ENCODE peak calls at places on chromosomes 12 and 14, in eight cellular contexts. G is tibial nerve, C is Peyer's patch, Q is fibroblast of villous mesenchyme, N is PC-3, H is heart left ventricle, O is left ventricle myocardium inferior, J is fibroblast of lung. T is an unnamed sample.

GRCh38 chr12:124027753-124028559 is 54.9 kb downstream of the ZNF664 start:
- DNase-seq in H (peak), Q (no peak), N (no peak), O (peak), G (no peak), C (peak), J (no peak), T (no peak)

GRCh38 chr12:80977356-80977755 is 39.6 kb upstream of the LIN7A start:
- DNase-seq in N (no peak), O (no peak), J (peak), Q (no peak), G (no peak), C (no peak), H (no peak), T (no peak)

GRCh38 chr12:38469689-38470088 is 153.1 kb downstream of the ALG10B start:
- DNase-seq in O (no peak), J (no peak), Q (no peak), C (no peak), N (no peak), H (no peak), G (no peak), T (no peak)

GRCh38 chr12:70626180-70626579 is 11.0 kb downstream of the PTPRB start:
- DNase-seq in Q (no peak), G (no peak), C (no peak), J (no peak), O (no peak), H (no peak), N (no peak), T (no peak)

GRCh38 chr12:4027412-4027811 is 154.2 kb upstream of the PARP11 start:
- DNase-seq in N (no peak), H (no peak), J (no peak), C (peak), O (no peak), G (no peak), Q (no peak), T (no peak)

GRCh38 chr12:6507102-6507998 is 13.4 kb downstream of the NCAPD2 start:
- DNase-seq in Q (peak), G (no peak), O (no peak), C (no peak), J (peak), N (no peak), H (no peak), T (peak)

GRCh38 chr12:52649066-52649465 is 2.9 kb downstream of the KRT2 start:
- DNase-seq in N (no peak), O (no peak), G (no peak), J (no peak), Q (no peak), H (no peak), C (no peak), T (no peak)

GRCh38 chr12:20963762-20964161 is 153.3 kb downstream of the SLCO1B3 start:
- DNase-seq in O (no peak), H (no peak), G (no peak), J (no peak), Q (no peak), N (no peak), C (no peak), T (no peak)

GRCh38 chr14:29421156-29421728 is 506.4 kb downstream of the PRKD1 start:
- DNase-seq in O (no peak), G (no peak), Q (no peak), J (no peak), C (no peak), H (no peak), N (no peak), T (no peak)

GRCh38 chr12:75908961-75909699 is 122.4 kb downstream of the PHLDA1 start:
- DNase-seq in O (peak), H (peak), J (peak), N (peak), C (no peak), Q (peak), G (peak), T (peak)

GRCh38 chr14:95523051-95523817 is 6.8 kb upstream of the SYNE3 start:
- DNase-seq in J (no peak), H (no peak), Q (peak), G (no peak), C (peak), N (peak), O (no peak), T (peak)

GRCh38 chr14:39417014-39417413 is 15.2 kb downstream of the FBXO33 start:
- DNase-seq in O (no peak), J (peak), G (no peak), N (peak), Q (peak), C (no peak), H (peak), T (peak)

GRCh38 chr14:59576332-59577294 is at the start of gene CCDC175:
- DNase-seq in J (peak), C (peak), O (peak), H (peak), N (peak), G (peak), Q (peak), T (peak)
- H3K4me3 ChIP-seq in J (peak), C (peak), O (peak), H (peak), N (peak), G (peak), Q (peak), T (peak)

DNA sequence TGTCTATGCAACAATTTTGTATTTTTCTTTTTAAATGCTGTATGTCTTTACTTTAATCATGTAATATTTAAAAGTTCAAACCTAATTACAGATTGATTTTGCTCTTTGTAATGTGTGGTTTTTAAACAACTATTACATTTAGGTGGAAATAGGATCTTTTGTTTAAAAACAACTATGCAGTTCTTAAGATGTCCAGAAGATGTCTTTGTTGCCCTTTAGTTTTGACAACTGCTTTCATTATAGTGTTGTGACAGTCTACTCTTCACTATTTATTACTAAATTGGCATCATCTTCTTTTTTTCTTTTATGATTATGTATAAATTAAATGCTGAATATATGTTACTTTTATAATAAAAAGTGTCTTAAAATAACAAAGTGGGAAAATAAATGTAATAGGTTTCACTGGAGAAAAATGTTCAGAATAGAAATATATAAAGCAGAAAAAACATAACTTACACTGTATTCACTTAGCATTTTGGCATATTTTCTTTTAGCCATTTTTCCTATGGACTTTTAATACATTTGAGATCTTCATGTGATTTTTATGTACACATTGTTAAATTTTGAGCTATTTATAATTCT is 27.1 kb upstream of the PCNX4 start:
- DNase-seq in H (no peak), N (peak), G (no peak), Q (peak), O (no peak), J (peak), C (no peak), T (peak)
- TF ChIP-seq CTCF in H (peak), N (peak), G (peak), Q (peak), O (peak), J (peak), C (peak), T (peak)

GRCh38 chr12:109466305-109466704 is 10.8 kb downstream of the KCTD10 start:
- DNase-seq in Q (no peak), J (no peak), H (no peak), C (no peak), O (no peak), N (no peak), G (no peak), T (no peak)

GRCh38 chr12:109473006-109473405 is 4.1 kb downstream of the KCTD10 start:
- DNase-seq in N (no peak), G (no peak), O (no peak), J (no peak), H (no peak), C (no peak), Q (no peak), T (no peak)

GRCh38 chr12:109467978-109468676 is 9.0 kb downstream of the KCTD10 start:
- DNase-seq in C (no peak), O (no peak), J (no peak), H (no peak), G (no peak), N (no peak), Q (peak), T (no peak)

GRCh38 chr12:109466821-109467220 is 10.3 kb downstream of the KCTD10 start:
- DNase-seq in O (no peak), Q (no peak), C (no peak), N (no peak), G (no peak), J (no peak), H (no peak), T (no peak)

DNA sequence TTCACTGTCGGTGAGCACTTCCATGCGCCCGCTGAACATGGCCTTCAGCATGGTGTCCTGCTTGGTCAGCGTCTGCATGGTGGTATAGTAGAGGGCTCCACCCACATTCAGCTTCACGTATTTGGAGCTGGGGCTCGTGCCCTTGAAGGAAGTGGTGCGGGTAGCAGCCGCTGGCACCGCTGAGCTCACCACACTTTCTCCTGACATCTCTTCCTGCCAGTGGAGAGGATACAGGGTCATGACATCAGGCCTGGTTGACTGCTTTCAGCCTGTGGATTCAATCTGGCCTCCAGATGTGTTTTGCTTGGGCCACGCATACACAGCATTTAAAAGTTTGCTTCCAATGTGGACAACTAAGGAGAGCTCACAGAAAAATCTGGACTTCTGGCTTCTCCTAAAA is 7.6 kb downstream of the KCTD10 start:
- DNase-seq in O (no peak), N (no peak), C (no peak), H (no peak), Q (peak), J (no peak), G (no peak), T (no peak)
- H3K4me3 ChIP-seq in O (no peak), N (no peak), C (no peak), H (no peak), Q (no peak), J (no peak), G (no peak), T (no peak)

GRCh38 chr12:132145334-132145733 is 1.1 kb downstream of the NOC4L start:
- DNase-seq in H (no peak), J (no peak), O (no peak), C (no peak), N (no peak), G (peak), Q (no peak), T (no peak)

GRCh38 chr12:132142679-132143327 is 1.3 kb downstream of the DDX51 start:
- DNase-seq in H (no peak), Q (no peak), G (peak), C (no peak), O (no peak), N (no peak), J (no peak), T (no peak)

GRCh38 chr12:132146098-132146497 is 1.8 kb downstream of the NOC4L start:
- DNase-seq in J (no peak), G (peak), H (no peak), Q (no peak), O (no peak), N (no peak), C (no peak), T (no peak)

GRCh38 chr12:132143328-132144071 is 619 bp downstream of the DDX51 start:
- DNase-seq in N (no peak), J (no peak), H (peak), G (peak), Q (no peak), C (no peak), O (no peak), T (no peak)

DNA sequence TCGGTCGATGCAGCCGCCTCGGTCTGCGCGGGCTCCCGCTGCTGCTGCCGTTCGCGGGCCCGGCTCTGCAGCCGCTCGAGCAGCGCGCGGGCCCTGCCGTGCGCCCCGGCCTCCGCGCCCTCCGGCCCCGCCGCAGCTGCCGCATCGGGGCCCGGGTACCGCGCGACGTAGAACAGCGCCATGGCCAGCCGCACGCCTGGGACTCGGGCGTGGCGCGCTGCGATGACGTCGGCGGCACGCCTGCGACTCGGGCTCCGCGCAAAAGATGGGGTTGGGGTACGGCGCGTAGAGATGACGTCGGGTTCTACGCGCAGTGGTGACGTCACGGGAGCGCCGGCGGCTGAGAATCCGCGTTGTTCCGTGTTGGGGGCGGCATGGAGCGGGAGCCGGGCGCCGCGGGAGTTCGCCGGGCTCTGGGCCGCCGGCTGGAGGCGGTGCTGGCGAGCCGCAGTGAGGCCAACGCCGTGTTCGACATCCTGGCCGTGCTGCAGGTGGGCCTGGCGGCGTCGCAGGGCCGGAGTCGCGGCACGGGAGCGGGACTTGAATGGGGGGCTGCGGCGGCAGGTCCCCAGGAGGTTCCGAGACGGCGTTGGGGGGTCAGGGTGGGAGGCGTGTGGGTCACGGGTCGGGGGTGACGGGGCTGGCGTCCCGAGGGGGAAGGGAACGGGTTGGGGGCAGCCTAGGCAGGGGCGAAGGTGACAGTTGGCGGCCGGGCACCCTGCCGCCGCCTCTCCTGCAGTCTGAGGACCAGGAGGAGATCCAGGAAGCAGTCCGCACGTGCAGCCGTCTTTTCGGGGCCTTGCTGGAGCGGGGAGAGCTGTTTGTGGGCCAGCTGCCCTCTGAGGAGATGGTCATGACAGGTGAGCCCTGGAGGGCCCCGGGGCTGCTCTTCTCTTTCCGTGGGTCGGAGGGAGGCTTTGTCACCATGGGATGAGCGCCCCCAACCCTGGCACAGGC is at the start of the genes DDX51 and NOC4L:
- DNase-seq in C (peak), G (peak), Q (peak), H (peak), O (peak), N (peak), J (peak), T (peak)
- TF ChIP-seq CTCF in C (no peak), G (no peak), Q (no peak), H (no peak), O (no peak), N (no peak), J (no peak), T (no peak)

DNA sequence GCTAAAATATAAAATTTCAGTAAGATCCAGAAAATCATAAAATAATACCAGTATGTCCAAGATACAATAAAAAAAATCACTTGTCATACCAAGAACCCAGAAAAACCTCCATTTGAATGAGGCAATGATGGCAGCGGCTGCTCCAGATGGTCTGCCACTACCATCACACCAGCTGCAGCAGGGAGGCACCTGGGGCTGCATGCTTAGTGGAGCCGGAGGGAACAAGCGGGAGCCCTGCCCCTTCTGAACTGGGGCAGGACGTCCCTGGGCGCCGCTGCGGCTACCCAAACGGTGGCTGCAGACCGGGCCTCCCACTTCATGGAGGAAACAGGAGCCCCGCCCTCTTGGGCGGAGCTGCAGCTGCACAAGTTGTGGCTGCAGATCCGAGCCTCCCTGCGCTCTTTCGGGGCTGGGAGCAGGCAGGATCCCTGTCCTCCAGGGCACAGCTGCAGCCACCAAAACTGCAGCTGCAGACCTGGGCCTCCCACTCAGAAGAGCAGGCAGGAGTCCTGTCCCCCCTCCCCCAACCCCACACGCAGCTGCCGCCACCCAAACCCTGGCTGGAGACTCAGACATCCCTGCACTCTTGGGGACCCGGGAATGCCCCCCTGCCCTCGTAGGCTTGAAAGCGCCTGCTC is 36.1 kb upstream of the OR5AU1 start:
- DNase-seq in O (peak), N (peak), C (peak), H (peak), G (peak), J (peak), Q (peak), T (peak)
- H3K4me3 ChIP-seq in O (peak), N (peak), C (peak), H (no peak), G (peak), J (peak), Q (peak), T (peak)

DNA sequence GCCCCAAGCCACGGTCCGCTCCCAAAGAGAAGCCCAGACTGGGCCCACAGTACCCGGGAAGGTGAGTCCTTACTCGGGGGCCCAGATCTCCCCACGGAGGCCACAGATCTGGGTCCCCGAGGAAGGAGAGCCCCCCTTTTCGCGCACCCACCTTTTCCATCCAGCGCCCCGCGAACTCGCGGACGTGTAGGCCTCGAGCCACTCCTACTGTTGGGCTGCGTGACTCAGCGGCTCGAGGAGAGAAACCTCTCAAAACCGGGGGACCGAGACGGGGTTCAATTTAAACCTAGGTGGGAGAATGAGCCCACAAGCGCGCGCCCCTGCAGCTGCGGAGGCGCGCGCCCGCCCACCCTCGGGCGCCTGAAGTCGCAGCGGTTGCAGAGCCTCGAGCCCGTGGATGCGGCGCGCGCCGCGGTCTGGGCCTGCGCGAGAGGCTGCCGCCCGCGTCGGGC is 6.3 kb downstream of the SIX6 start:
- DNase-seq in O (no peak), J (no peak), N (no peak), C (no peak), G (no peak), H (no peak), Q (no peak), T (no peak)
- TF ChIP-seq CTCF in O (no peak), J (no peak), N (peak), C (no peak), G (no peak), H (no peak), Q (no peak), T (no peak)

DNA sequence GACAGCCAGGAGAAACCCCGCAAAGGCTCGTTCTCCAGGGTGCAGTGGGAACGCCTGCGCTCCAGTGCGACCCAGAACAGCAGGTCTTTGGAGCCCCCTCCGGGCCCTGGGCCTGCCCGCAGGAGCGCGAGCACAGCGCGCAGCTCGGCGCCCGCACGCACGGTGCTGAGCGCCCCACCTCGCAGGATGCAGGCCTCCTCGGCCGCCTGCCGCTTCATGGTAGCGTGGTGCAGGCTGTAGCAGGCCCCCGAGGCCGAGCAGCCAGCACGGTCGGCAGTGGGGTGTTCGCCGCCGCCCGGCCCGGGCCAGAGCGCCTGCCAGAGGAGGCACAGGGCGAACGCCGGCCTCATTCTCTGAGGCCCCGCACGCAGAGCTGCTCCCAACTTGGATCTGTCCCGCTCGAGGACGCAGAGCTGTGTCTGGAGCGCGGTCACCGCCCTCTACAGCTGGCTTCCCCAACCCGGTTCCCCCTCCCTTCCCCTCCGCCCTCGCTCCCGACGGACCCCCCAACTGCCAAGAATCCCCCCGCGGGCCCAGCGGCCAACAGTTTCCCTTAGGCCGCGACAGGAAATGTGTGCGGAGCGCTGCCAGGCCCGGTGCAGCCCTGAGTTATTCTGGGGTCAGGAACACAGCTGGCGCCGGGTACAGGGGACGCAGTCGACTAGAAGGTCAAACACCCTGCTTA is at the start of gene CLEC14A:
- DNase-seq in O (peak), C (no peak), G (peak), N (no peak), Q (no peak), H (peak), J (peak), T (no peak)
- H3K4me3 ChIP-seq in O (peak), C (peak), G (peak), N (no peak), Q (peak), H (peak), J (peak), T (peak)

T was measured in cardiac fibroblast.